ENCODE peak calls at places on chromosome 3, in six cellular contexts. S, L, V, P, X and B are unnamed samples.

GRCh38 chr3:56188201-56188600 is 280.1 kb downstream of the ERC2 start:
- DNase-seq in S (no peak), L (no peak), V (no peak), P (no peak), X (no peak), B (no peak)

GRCh38 chr3:353191-353739 is 156.7 kb downstream of the CHL1 start:
- DNase-seq in S (no peak), L (no peak), V (no peak), P (no peak), X (no peak), B (no peak)

GRCh38 chr3:105254154-105254553 is 112.6 kb upstream of the ALCAM start:
- DNase-seq in S (no peak), L (no peak), V (no peak), P (no peak), X (no peak), B (no peak)

GRCh38 chr3:158731525-158731924 is 732 bp downstream of the RARRES1 start:
- DNase-seq in S (no peak), L (no peak), V (no peak), P (no peak), X (no peak), B (no peak)

GRCh38 chr3:129015388-129016105 is 14.4 kb downstream of the EFCC1 start:
- DNase-seq in S (peak; percentile 73), L (peak; percentile 27), V (no peak), P (no peak), X (no peak), B (no peak)

GRCh38 chr3:106276755-106277612 is 408.2 kb upstream of the CBLB start:
- DNase-seq in S (no peak), L (no peak), V (no peak), P (no peak), X (no peak), B (no peak)

GRCh38 chr3:151971814-151972579 is 98.6 kb downstream of the SUCNR1 start:
- DNase-seq in S (no peak), L (no peak), V (peak; percentile 60), P (no peak), X (no peak), B (no peak)

GRCh38 chr3:42593635-42594034 is 3.0 kb downstream of the SS18L2 start:
- DNase-seq in S (no peak), L (no peak), V (no peak), P (no peak), X (no peak), B (no peak)

GRCh38 chr3:22606938-22607337 is 596.2 kb upstream of the UBE2E2 start:
- DNase-seq in S (no peak), L (no peak), V (no peak), P (no peak), X (no peak), B (no peak)

GRCh38 chr3:153130312-153130977 is 31.6 kb upstream of the RAP2B start:
- DNase-seq in S (no peak), L (peak; percentile 60), V (no peak), P (peak; percentile 40), X (no peak), B (no peak)

GRCh38 chr3:15015456-15015855 is 49.7 kb downstream of the MRPS25 start:
- DNase-seq in S (no peak), L (no peak), V (no peak), P (peak; percentile 16), X (no peak), B (no peak)

GRCh38 chr3:10744098-10744465 is 71.9 kb upstream of the SLC6A11 start:
- DNase-seq in S (no peak), L (no peak), V (no peak), P (no peak), X (peak; percentile 67), B (peak; percentile 29)

GRCh38 chr3:9246196-9246595 is 3.2 kb downstream of the SRGAP3 start:
- DNase-seq in S (no peak), L (no peak), V (no peak), P (no peak), X (peak; percentile 10), B (no peak)

GRCh38 chr3:125059488-125060245 is 3.9 kb upstream of the HEG1 start:
- DNase-seq in S (no peak), L (no peak), V (peak; percentile 97), P (no peak), X (no peak), B (no peak)

GRCh38 chr3:81242871-81243270 is 518.6 kb downstream of the GBE1 start:
- DNase-seq in S (no peak), L (peak; percentile 30), V (no peak), P (no peak), X (no peak), B (no peak)

GRCh38 chr3:189952272-189952671 is 168.4 kb downstream of the P3H2 start:
- DNase-seq in S (no peak), L (no peak), V (no peak), P (no peak), X (no peak), B (no peak)

GRCh38 chr3:81308296-81308695 is 453.1 kb downstream of the GBE1 start:
- DNase-seq in S (no peak), L (peak; percentile 5), V (no peak), P (peak; percentile 9), X (no peak), B (no peak)

GRCh38 chr3:34260266-34260990 is 462.0 kb downstream of the PDCD6IP start:
- DNase-seq in S (peak; percentile 31), L (peak; percentile 61), V (peak; percentile 66), P (peak; percentile 69), X (peak; percentile 48), B (peak; percentile 54)